ENCODE peak calls at places on chromosome 20, in five cellular contexts. G is H9, R is NB4, Z is lower leg skin, V is brain microvascular endothelial cell. Y is an unnamed sample.

GRCh38 chr20:41358230-41358629 is 8.4 kb downstream of the EMILIN3 start:
- DNase-seq in G (peak; percentile 22), Z (no peak), V (no peak), R (no peak), Y (no peak)

GRCh38 chr20:43798591-43799149 is 71.9 kb upstream of the GTSF1L start:
- DNase-seq in V (no peak), Z (no peak), G (no peak), R (no peak), Y (no peak)

GRCh38 chr20:57882451-57883161 is 172.8 kb upstream of the PMEPA1 start:
- DNase-seq in Z (no peak), G (no peak), V (no peak), R (no peak), Y (peak; percentile 45)

GRCh38 chr20:18287546-18287914 is 797 bp upstream of the ZNF133 start:
- DNase-seq in G (no peak), Z (no peak), V (no peak), R (no peak), Y (no peak)

GRCh38 chr20:32650545-32650944 is 23.2 kb downstream of the C20orf203 start:
- DNase-seq in Z (no peak), V (no peak), G (no peak), R (no peak), Y (no peak)

GRCh38 chr20:25470045-25470444 is 62.6 kb downstream of the GINS1 start:
- DNase-seq in Z (no peak), R (peak; percentile 52), V (peak; percentile 19), G (peak; percentile 76), Y (no peak)

GRCh38 chr20:44069203-44069931 is 117.6 kb downstream of the JPH2 start:
- DNase-seq in G (no peak), V (no peak), Z (peak; percentile 12), R (peak; percentile 77), Y (peak; percentile 53)

GRCh38 chr20:58231678-58232077 is 3.2 kb upstream of the ANKRD60 start:
- DNase-seq in Z (no peak), R (no peak), G (no peak), V (no peak), Y (no peak)

GRCh38 chr20:18436847-18437246 is 30.0 kb downstream of the DZANK1 start:
- DNase-seq in Z (no peak), R (peak; percentile 8), G (no peak), V (no peak), Y (no peak)

GRCh38 chr20:30611239-30611984 is 646.1 kb upstream of the DEFB115 start:
- DNase-seq in V (no peak), Z (no peak), G (no peak), R (no peak), Y (no peak)

GRCh38 chr20:41526327-41526726 is 91.8 kb downstream of the CHD6 start:
- DNase-seq in R (no peak), Z (no peak), G (no peak), V (no peak), Y (no peak)

GRCh38 chr20:48765359-48765758 is 62.4 kb downstream of the PREX1 start:
- DNase-seq in Z (no peak), V (no peak), G (no peak), R (no peak), Y (no peak)

GRCh38 chr20:19288061-19288460 is 75.6 kb downstream of the SLC24A3 start:
- DNase-seq in Z (no peak), G (no peak), R (no peak), V (no peak), Y (no peak)

GRCh38 chr20:24106155-24106800 is 117.7 kb upstream of the GGTLC1 start:
- DNase-seq in V (no peak), G (no peak), R (no peak), Z (no peak), Y (no peak)

GRCh38 chr20:13681248-13682125 is 42.8 kb upstream of the TASP1 start:
- DNase-seq in R (peak; percentile 14), Z (no peak), V (no peak), G (no peak), Y (no peak)

GRCh38 chr20:50379991-50380696 is 130.0 kb upstream of the PTPN1 start:
- DNase-seq in R (no peak), V (no peak), Z (no peak), G (no peak), Y (no peak)

GRCh38 chr20:18496042-18496441 is 983 bp downstream of the RBBP9 start:
- DNase-seq in G (no peak), V (no peak), Z (no peak), R (no peak), Y (no peak)

GRCh38 chr20:57438552-57438951 is 47.4 kb downstream of the RBM38 start:
- DNase-seq in V (no peak), G (no peak), R (no peak), Z (no peak), Y (no peak)

GRCh38 chr20:57475388-57476072 is 49.4 kb downstream of the CTCFL start:
- DNase-seq in G (no peak), V (no peak), R (no peak), Z (no peak), Y (no peak)

GRCh38 chr20:4256886-4257285 is 241.5 kb upstream of the RNF24 start:
- DNase-seq in G (no peak), V (no peak), Z (no peak), R (no peak), Y (no peak)

GRCh38 chr20:3235661-3236324 is 3.2 kb downstream of the SLC4A11 start:
- DNase-seq in R (peak; percentile 46), V (no peak), G (no peak), Z (no peak), Y (no peak)

GRCh38 chr20:9460518-9460917 is 53.9 kb upstream of the LAMP5 start:
- DNase-seq in V (peak; percentile 40), R (no peak), Z (no peak), G (no peak), Y (no peak)

GRCh38 chr20:32988008-32988407 is 16.2 kb downstream of the SUN5 start:
- DNase-seq in V (no peak), G (no peak), R (peak; percentile 51), Z (no peak), Y (no peak)

GRCh38 chr20:43914697-43915208 is at the start of gene TOX2:
- DNase-seq in V (no peak), R (peak; percentile 49), Z (no peak), G (peak; percentile 56), Y (peak; percentile 75)

GRCh38 chr20:38880952-38881735 is 45.1 kb upstream of the FAM83D start:
- DNase-seq in R (peak; percentile 81), V (no peak), G (no peak), Z (no peak), Y (no peak)

GRCh38 chr20:19257201-19257600 is 44.8 kb downstream of the SLC24A3 start:
- DNase-seq in R (no peak), Z (no peak), G (no peak), V (no peak), Y (no peak)

GRCh38 chr20:32786059-32786760 is 24.0 kb downstream of the DNMT3B start:
- DNase-seq in V (no peak), R (no peak), Z (no peak), G (no peak), Y (no peak)

DNA sequence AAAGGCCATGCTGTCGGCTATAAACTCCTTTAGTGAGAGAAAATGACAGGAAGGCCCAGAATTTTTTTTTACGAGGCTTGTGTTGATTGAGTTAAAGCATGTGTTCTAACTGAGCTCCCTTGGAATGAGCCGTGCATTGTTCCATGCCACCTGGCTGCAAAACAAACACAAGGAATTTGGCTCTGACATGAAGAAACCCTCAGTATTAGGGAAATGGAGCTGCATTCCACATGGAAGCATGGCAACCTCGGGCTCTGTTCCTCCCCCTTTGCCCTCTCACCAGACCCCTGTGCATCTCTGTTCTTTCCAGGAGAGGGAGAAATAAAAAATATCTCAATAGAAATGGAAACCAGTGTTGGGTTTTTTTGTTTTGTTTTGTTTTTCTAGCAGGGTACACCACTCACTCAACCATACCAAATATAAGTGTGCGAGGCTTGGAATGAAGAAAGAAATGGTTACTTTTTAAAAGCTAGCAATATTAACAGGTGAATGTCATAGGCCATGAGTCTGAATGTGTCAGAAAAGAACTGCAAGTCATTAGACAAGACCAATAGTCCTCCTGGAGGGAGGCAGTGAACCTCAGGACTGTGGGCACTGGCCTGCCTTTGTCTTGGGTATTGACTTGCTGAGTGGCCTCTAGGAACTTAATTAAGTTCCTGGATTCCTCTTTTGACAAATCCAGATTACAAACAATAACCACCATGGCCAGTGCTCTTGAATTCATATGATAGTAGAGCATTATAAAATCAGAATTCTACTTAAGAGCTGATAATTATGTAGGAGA is 935.1 kb downstream of the KIF16B start:
- DNase-seq in R (no peak), Z (no peak), G (peak; percentile 56), V (no peak), Y (no peak)
- TF ChIP-seq CTCF in R (no peak), Z (no peak), G (no peak), V (no peak), Y (peak; percentile 48)

DNA sequence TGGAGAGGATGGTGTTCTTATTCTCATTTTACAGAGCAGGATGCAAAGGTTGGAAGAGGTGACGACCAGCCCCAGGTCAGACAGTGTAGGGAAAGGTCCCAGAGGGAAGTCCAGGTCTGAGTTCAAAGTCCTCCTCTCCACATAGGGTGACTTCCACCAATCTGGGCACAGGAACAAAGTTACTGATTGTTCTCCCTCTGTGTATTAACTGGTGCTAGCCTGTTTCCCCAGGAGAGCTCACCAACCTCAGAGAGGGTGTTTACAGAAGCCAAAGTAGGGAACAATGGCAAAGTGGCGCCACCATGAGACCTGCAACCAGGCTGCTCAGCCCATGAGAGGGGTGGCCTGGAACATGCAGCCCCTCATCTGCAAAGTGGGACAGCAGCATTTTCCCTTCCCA is 16.8 kb upstream of the SIRPB1 start:
- DNase-seq in R (peak; percentile 68), V (no peak), Z (no peak), G (no peak), Y (no peak)
- TF ChIP-seq CTCF in R (peak; percentile 33), V (no peak), Z (no peak), G (peak; percentile 41), Y (no peak)

GRCh38 chr20:37758332-37758731 is 64.5 kb downstream of the CTNNBL1 start:
- DNase-seq in V (no peak), G (peak; percentile 47), Z (no peak), R (peak; percentile 3), Y (no peak)
- TF ChIP-seq CTCF in V (peak; percentile 51), G (peak; percentile 63), Z (no peak), R (no peak), Y (peak; percentile 52)

GRCh38 chr20:62980970-62981369 is 25.8 kb downstream of the BHLHE23 start:
- DNase-seq in Z (no peak), G (peak; percentile 51), R (peak; percentile 94), V (no peak), Y (no peak)
- TF ChIP-seq CTCF in Z (no peak), G (no peak), R (no peak), V (no peak), Y (peak; percentile 36)